ENCODE peak calls at places on chromosomes 6 and 20, in seven cellular contexts. F, K, C, P, A, D and O are unnamed samples.
A peak's percentile ranks its signal among the peaks of the same experiment; 100 is the strongest.

GRCh38 chr6:50829898-50830439 is 11.3 kb downstream of the TFAP2B start:
- DNase-seq in F (no peak), K (no peak), C (no peak), P (no peak), A (no peak), D (no peak), O (no peak)

GRCh38 chr6:27867051-27867940 is 44.9 kb downstream of the OR2B2 start:
- DNase-seq in F (peak; percentile 44), K (peak; percentile 65), C (peak; percentile 94), P (peak; percentile 87), A (peak; percentile 72), D (peak; percentile 36), O (peak; percentile 90)

GRCh38 chr6:113103618-113104390 is 753.3 kb upstream of the MARCKS start:
- DNase-seq in F (no peak), K (peak; percentile 32), C (no peak), P (no peak), A (no peak), D (no peak), O (peak; percentile 85)

GRCh38 chr6:53104916-53105315 is 39.7 kb downstream of the FBXO9 start:
- DNase-seq in F (no peak), K (no peak), C (no peak), P (no peak), A (no peak), D (no peak), O (no peak)

GRCh38 chr20:37907330-37907676 is 4.4 kb downstream of the VSTM2L start:
- DNase-seq in F (no peak), K (no peak), C (no peak), P (no peak), A (no peak), D (no peak), O (no peak)

GRCh38 chr6:109978174-109979032 is at the start of gene GPR6:
- DNase-seq in F (peak; percentile 69), K (peak; percentile 36), C (peak; percentile 83), P (peak; percentile 83), A (peak; percentile 48), D (peak; percentile 13), O (peak; percentile 47)

GRCh38 chr6:33211136-33211535 is 2.8 kb downstream of the RING1 start:
- DNase-seq in F (no peak), K (no peak), C (no peak), P (no peak), A (no peak), D (no peak), O (no peak)

GRCh38 chr6:13370623-13371022 is 42.3 kb upstream of the TBC1D7 start:
- DNase-seq in F (no peak), K (no peak), C (no peak), P (no peak), A (peak; percentile 25), D (no peak), O (no peak)

GRCh38 chr20:39264506-39265172 is 302.5 kb downstream of the DHX35 start:
- DNase-seq in F (peak; percentile 77), K (peak; percentile 72), C (no peak), P (no peak), A (peak; percentile 43), D (peak; percentile 47), O (peak; percentile 67)

GRCh38 chr20:33407251-33407650 is 5.9 kb upstream of the CDK5RAP1 start:
- DNase-seq in F (no peak), K (no peak), C (no peak), P (no peak), A (no peak), D (no peak), O (peak; percentile 42)

GRCh38 chr6:39821739-39822532 is 29.8 kb downstream of the DAAM2 start:
- DNase-seq in F (no peak), K (no peak), C (no peak), P (no peak), A (no peak), D (no peak), O (no peak)

GRCh38 chr6:33787336-33787953 is 1.5 kb downstream of the LEMD2 start:
- DNase-seq in F (peak; percentile 67), K (no peak), C (no peak), P (no peak), A (no peak), D (no peak), O (peak; percentile 33)

GRCh38 chr6:168442646-168443045 is 1.7 kb downstream of the SMOC2 start:
- DNase-seq in F (no peak), K (no peak), C (no peak), P (no peak), A (no peak), D (no peak), O (no peak)

GRCh38 chr6:90369024-90369519 is 72.4 kb upstream of the BACH2 start:
- DNase-seq in F (peak; percentile 86), K (peak; percentile 100), C (no peak), P (no peak), A (peak; percentile 72), D (peak; percentile 85), O (peak; percentile 100)

GRCh38 chr6:75205776-75206334 is at the start of gene COL12A1:
- DNase-seq in F (peak; percentile 47), K (peak; percentile 98), C (peak; percentile 81), P (peak; percentile 94), A (peak; percentile 92), D (peak; percentile 96), O (peak; percentile 99)

GRCh38 chr6:166561766-166562165 is 24.7 kb downstream of the RAMACL start:
- DNase-seq in F (no peak), K (peak; percentile 31), C (no peak), P (no peak), A (no peak), D (no peak), O (peak; percentile 32)

GRCh38 chr6:132058975-132059374 is 107.8 kb upstream of the CCN2 start:
- DNase-seq in F (no peak), K (no peak), C (no peak), P (no peak), A (no peak), D (peak; percentile 15), O (no peak)

GRCh38 chr6:4774715-4775590 is 1.3 kb upstream of the CDYL start:
- DNase-seq in F (peak; percentile 27), K (peak; percentile 4), C (no peak), P (no peak), A (no peak), D (peak; percentile 17), O (no peak)

GRCh38 chr20:10171864-10172751 is 46.5 kb upstream of the SNAP25 start:
- DNase-seq in F (peak; percentile 61), K (peak; percentile 4), C (peak; percentile 64), P (peak; percentile 72), A (peak; percentile 35), D (no peak), O (peak; percentile 46)

GRCh38 chr6:106089981-106090380 is 3.8 kb downstream of the PRDM1 start:
- DNase-seq in F (no peak), K (no peak), C (no peak), P (no peak), A (no peak), D (no peak), O (peak; percentile 58)
- TF ChIP-seq CTCF in F (no peak), K (peak; percentile 27), C (no peak), P (peak; percentile 9), A (no peak), D (no peak), O (no peak)

DNA sequence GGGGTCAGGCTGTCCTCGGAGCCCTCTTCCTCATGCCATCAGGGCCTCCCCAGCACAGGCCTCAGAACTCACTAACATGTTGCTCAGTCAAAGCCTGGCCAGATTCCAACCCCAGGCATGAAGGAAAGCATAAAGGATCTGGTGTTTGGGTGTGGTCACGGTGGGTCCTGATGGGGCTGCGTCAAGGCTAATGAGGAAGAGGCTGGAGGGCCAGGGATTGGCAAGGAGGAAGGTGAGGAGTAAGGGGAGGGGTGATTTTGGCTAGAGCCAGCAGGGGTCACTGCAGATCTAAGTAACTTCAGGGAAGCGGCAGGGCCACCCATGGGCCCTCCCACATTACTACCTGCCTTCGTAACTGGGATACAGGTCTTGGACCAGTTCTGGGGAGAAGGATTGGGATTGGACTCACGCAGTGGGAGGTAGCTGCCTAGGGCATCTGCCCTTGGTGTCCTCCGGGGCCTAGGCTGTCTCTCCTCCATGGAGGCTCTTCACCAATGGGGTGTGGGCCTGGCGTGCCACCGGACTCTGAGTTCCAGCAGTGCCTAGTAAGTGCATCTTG is 36.2 kb upstream of the MRPS18A start:
- DNase-seq in F (peak; percentile 62), K (peak; percentile 50), C (peak; percentile 87), P (peak; percentile 85), A (peak; percentile 69), D (peak; percentile 54), O (peak; percentile 54)
- TF ChIP-seq CTCF in F (peak; percentile 76), K (peak; percentile 79), C (peak; percentile 74), P (peak; percentile 64), A (peak; percentile 83), D (peak; percentile 57), O (peak; percentile 66)

GRCh38 chr6:15893556-15894253 is 230.9 kb upstream of the DTNBP1 start:
- DNase-seq in F (no peak), K (peak; percentile 29), C (no peak), P (no peak), A (no peak), D (no peak), O (peak; percentile 37)
- TF ChIP-seq CTCF in F (peak; percentile 21), K (peak; percentile 55), C (peak; percentile 32), P (peak; percentile 48), A (peak; percentile 62), D (no peak), O (peak; percentile 42)

DNA sequence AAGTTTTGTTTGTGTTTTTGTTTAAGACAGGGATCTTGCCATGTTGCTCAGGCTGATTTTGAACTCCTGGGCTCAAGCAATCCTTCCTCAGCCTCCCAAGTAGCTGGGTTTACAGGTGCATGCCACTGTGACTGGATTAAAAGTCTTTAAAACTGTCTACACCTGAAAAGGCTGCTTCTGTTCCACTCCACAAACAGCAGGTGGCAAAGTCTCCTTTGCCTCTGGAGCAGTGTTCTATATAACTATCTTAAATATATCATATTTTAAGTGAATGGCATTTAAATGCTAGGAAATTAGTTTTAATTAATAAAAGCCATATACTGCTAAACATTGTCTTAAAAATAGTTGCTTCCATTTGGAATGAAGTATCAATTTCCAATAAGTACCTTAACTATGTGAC is 89.2 kb upstream of the BCLAF1 start:
- DNase-seq in F (no peak), K (no peak), C (no peak), P (no peak), A (no peak), D (no peak), O (no peak)
- TF ChIP-seq CTCF in F (no peak), K (peak; percentile 47), C (no peak), P (no peak), A (peak; percentile 60), D (no peak), O (peak; percentile 9)

DNA sequence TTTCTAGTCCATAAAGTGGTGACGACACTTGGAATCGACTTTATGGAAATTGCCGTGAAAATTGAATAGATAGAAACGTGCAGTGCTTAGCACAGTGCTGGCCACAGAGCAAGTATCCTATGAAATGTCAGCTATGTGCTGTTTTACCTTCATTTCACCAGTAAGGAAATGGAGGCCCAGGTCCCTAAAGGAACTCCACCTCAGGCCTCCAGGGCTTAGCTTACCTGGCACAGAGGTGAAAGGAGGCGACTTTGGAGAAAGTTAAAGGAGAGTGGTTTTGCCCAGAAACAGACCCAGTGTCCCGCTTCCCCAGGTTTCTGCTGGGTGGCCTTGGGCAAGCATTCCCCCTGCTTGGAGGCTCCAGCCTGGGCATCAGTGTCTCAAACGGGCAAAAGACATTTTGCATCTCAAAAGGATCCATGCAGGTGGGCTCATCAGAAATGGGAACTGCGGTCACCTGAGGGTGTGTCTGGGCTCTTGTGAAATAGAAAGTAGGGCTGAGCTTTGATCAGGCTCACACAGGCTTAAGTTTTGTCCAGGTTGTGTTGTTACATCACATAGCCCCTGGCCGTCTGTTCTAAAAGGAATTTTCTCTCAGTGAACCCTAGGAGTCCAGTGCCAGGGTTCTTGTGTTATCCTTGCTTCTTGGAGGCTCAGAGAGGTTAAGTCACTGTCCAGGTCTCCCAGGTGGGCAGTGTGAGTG is 6.8 kb upstream of the TULP1 start:
- DNase-seq in F (no peak), K (no peak), C (no peak), P (no peak), A (no peak), D (no peak), O (no peak)
- TF ChIP-seq CTCF in F (no peak), K (no peak), C (no peak), P (no peak), A (no peak), D (no peak), O (no peak)

GRCh38 chr20:50055524-50056083 is 57.3 kb downstream of the UBE2V1 start:
- DNase-seq in F (no peak), K (no peak), C (no peak), P (no peak), A (no peak), D (no peak), O (no peak)
- TF ChIP-seq CTCF in F (no peak), K (no peak), C (no peak), P (no peak), A (no peak), D (no peak), O (no peak)